ENCODE peak calls at places on chromosomes 4 and X, in seven cellular contexts. P is H1, W is neuronal stem cell, N is mesendoderm, A is trophoblast cell, G is mesenchymal stem cell, U is H9. O is an unnamed sample.

GRCh38 chr4:11605597-11605996 is 176.9 kb upstream of the HS3ST1 start:
- DNase-seq in P (no peak), W (no peak), N (no peak), A (no peak), G (no peak), U (no peak), O (peak; percentile 50)

GRCh38 chrX:153635788-153636668 is 11.0 kb upstream of the DUSP9 start:
- DNase-seq in P (peak; percentile 31), W (no peak), N (peak; percentile 79), A (peak; percentile 47), G (peak; percentile 15), U (peak; percentile 86), O (no peak)

GRCh38 chrX:129983575-129984131 is 1.2 kb downstream of the BCORL1 start:
- DNase-seq in P (no peak), W (no peak), N (no peak), A (no peak), G (no peak), U (peak; percentile 28), O (no peak)

GRCh38 chr4:101597204-101597603 is 193.3 kb upstream of the BANK1 start:
- DNase-seq in P (no peak), W (no peak), N (peak; percentile 18), A (peak; percentile 30), G (no peak), U (no peak), O (no peak)

GRCh38 chr4:7030856-7031255 is 12.3 kb upstream of the TADA2B start:
- DNase-seq in P (no peak), W (no peak), N (no peak), A (no peak), G (no peak), U (no peak), O (no peak)

GRCh38 chrX:117989512-117989911 is 127.1 kb downstream of the KLHL13 start:
- DNase-seq in P (no peak), W (no peak), N (no peak), A (no peak), G (no peak), U (no peak), O (no peak)

GRCh38 chrX:148929686-148930085 is 429.3 kb downstream of the AFF2 start:
- DNase-seq in P (no peak), W (no peak), N (no peak), A (no peak), G (peak; percentile 2), U (no peak), O (peak; percentile 5)

GRCh38 chrX:18574591-18574990 is 97.3 kb downstream of the RS1 start:
- DNase-seq in P (no peak), W (no peak), N (no peak), A (peak; percentile 64), G (peak; percentile 77), U (no peak), O (peak; percentile 81)

GRCh38 chrX:2311483-2311882 is 189.3 kb downstream of the DHRSX start:
- DNase-seq in P (peak; percentile 33), W (peak; percentile 90), N (peak; percentile 98), A (no peak), G (no peak), U (peak; percentile 68), O (no peak)

GRCh38 chrX:94058728-94059382 is 384.8 kb downstream of the FAM133A start:
- DNase-seq in P (no peak), W (peak; percentile 1), N (peak; percentile 51), A (peak; percentile 58), G (no peak), U (peak; percentile 46), O (no peak)

GRCh38 chr4:159871141-159871540 is 768.3 kb downstream of the RAPGEF2 start:
- DNase-seq in P (no peak), W (no peak), N (no peak), A (no peak), G (no peak), U (no peak), O (no peak)

GRCh38 chrX:136446208-136446607 is 41.5 kb upstream of the BRS3 start:
- DNase-seq in P (no peak), W (no peak), N (no peak), A (no peak), G (no peak), U (no peak), O (no peak)
- H2AK5ac ChIP-seq in P (no peak overlapping the region), W (no peak overlapping the region), N (no peak overlapping the region), A (no peak overlapping the region), G (no peak overlapping the region), U (no peak overlapping the region), O (no peak overlapping the region)

DNA sequence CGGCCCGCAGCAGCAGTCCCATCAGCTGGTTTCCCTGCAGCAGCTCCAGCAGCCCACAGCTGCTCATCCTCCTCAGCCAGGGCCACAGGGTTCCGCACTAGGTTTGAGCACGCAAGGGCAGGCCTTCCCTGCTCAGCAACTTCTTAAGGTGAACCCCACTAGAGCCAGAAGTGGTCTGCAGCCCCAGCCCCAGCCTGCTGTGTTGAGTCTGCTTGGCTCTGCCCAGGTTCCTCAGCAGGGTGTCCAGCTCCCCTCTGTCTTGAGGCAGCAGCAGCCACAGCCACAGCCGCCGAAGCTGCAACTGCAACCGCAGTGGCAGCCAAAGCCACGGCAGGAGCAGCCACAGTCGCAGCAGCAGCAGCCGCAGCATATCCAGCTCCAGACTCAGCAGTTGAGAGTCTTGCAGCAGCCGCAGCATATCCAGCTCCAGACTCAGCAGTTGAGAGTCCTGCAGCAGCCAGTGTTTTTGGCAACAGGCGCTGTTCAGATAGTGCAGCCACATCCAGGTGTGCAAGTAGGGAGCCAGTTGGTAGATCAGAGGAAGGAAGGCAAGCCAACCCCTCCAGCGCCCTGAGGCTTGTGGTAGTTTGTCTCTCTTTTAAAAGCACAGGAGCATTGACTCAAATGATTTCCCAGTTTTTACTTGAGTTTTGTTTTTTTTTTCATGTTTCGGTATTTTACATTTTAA is 4.6 kb downstream of the SUPT20HL1 start:
- DNase-seq in P (no peak), W (no peak), N (no peak), A (no peak), G (no peak), U (no peak), O (no peak)
- H2AK5ac ChIP-seq in P (no peak overlapping the region), W (no peak overlapping the region), N (no peak overlapping the region), A (no peak overlapping the region), G (no peak overlapping the region), U (no peak overlapping the region), O (no peak overlapping the region)

GRCh38 chr4:94214703-94215360 is 7.2 kb downstream of the SMARCAD1 start:
- DNase-seq in P (no peak), W (no peak), N (no peak), A (no peak), G (no peak), U (no peak), O (no peak)
- H2AK5ac ChIP-seq in P (no peak overlapping the region), W (no peak overlapping the region), N (no peak overlapping the region), A (no peak overlapping the region), G (no peak overlapping the region), U (no peak overlapping the region), O (no peak overlapping the region)

GRCh38 chr4:87097075-87097474 is 123.3 kb downstream of the KLHL8 start:
- DNase-seq in P (no peak), W (no peak), N (peak; percentile 95), A (no peak), G (no peak), U (peak; percentile 78), O (no peak)

GRCh38 chr4:87089368-87089767 is 131.1 kb downstream of the KLHL8 start:
- DNase-seq in P (no peak), W (no peak), N (no peak), A (peak; percentile 43), G (no peak), U (no peak), O (no peak)

GRCh38 chr4:87092389-87093141 is 127.9 kb downstream of the KLHL8 start:
- DNase-seq in P (no peak), W (no peak), N (no peak), A (peak; percentile 71), G (peak; percentile 79), U (no peak), O (peak; percentile 91)

GRCh38 chr4:87090305-87090704 is 130.1 kb downstream of the KLHL8 start:
- DNase-seq in P (no peak), W (no peak), N (no peak), A (no peak), G (no peak), U (no peak), O (no peak)

GRCh38 chr4:87093443-87094123 is 126.8 kb downstream of the KLHL8 start:
- DNase-seq in P (no peak), W (peak; percentile 38), N (peak; percentile 76), A (peak; percentile 61), G (peak; percentile 65), U (peak; percentile 50), O (peak; percentile 72)
- H2AK5ac ChIP-seq in P (no peak overlapping the region), W (no peak overlapping the region), N (no peak overlapping the region), A (no peak overlapping the region), G (peak overlapping the region; percentile 84), U (no peak overlapping the region), O (peak overlapping the region; percentile 29)